ENCODE peak calls at places on chromosomes 7 and 10, in five cellular contexts. V is activated CD8-positive, alpha-beta memory T cell treated with anti-CD3 and anti-CD28 coated beads for 24 hours; A is HEK293T; U is endodermal cell; C is nucleus accumbens. H is an unnamed sample.

GRCh38 chr7:130319541-130319940 is 25.1 kb upstream of the CPA5 start:
- DNase-seq in U (no peak), V (no peak), C (no peak), A (no peak), H (no peak)

GRCh38 chr7:38310601-38311057 is 37.2 kb upstream of the TARP start:
- DNase-seq in A (no peak), C (no peak), V (no peak), U (no peak), H (peak)

GRCh38 chr7:53218730-53219504 is 183.5 kb downstream of the POM121L12 start:
- DNase-seq in C (no peak), V (no peak), A (peak), U (peak), H (no peak)

GRCh38 chr10:89738551-89739209 is 37.3 kb downstream of the KIF20B start:
- DNase-seq in U (no peak), C (no peak), V (no peak), A (no peak), H (no peak)

GRCh38 chr10:91901784-91902677 is 7.3 kb downstream of the FGFBP3 start:
- DNase-seq in U (no peak), A (no peak), V (no peak), C (no peak), H (peak)

GRCh38 chr7:132075573-132075972 is 500.7 kb downstream of the PLXNA4 start:
- DNase-seq in A (no peak), U (peak), C (no peak), V (no peak), H (no peak)

GRCh38 chr7:25600521-25600920 is 372.2 kb upstream of the NPVF start:
- DNase-seq in A (no peak), C (no peak), V (no peak), U (no peak), H (no peak)

GRCh38 chr10:12243860-12244620 is 48.1 kb downstream of the CDC123 start:
- DNase-seq in V (no peak), U (no peak), A (no peak), C (no peak), H (no peak)

GRCh38 chr10:44300666-44301649 is 83.9 kb downstream of the CXCL12 start:
- DNase-seq in A (no peak), U (no peak), C (no peak), V (no peak), H (no peak)

GRCh38 chr7:23966941-23967340 is 256.9 kb downstream of the STK31 start:
- DNase-seq in U (no peak), V (no peak), A (no peak), C (no peak), H (no peak)

GRCh38 chr10:11048707-11049296 is 31.1 kb downstream of the CELF2 start:
- DNase-seq in V (no peak), C (no peak), U (no peak), A (no peak), H (no peak)

GRCh38 chr7:150823010-150823409 is 22.4 kb downstream of the TMEM176A start:
- DNase-seq in V (no peak), U (no peak), A (peak), C (no peak), H (no peak)

GRCh38 chr7:3042861-3043489 is 692 bp downstream of the CARD11 start:
- DNase-seq in C (no peak), V (peak), U (peak), A (no peak), H (no peak)

GRCh38 chr10:95181731-95182130 is 12.3 kb upstream of the ACSM6 start:
- DNase-seq in A (no peak), U (no peak), C (no peak), V (no peak), H (no peak)

GRCh38 chr7:46679671-46680070 is 758.6 kb upstream of the IGFBP3 start:
- DNase-seq in U (no peak), A (no peak), C (no peak), V (no peak), H (no peak)

GRCh38 chr10:47405829-47406547 is 21.9 kb upstream of the ZNF488 start:
- DNase-seq in A (no peak), U (no peak), C (no peak), V (peak), H (no peak)